ENCODE peak calls at places on chromosome 11, in ten cellular contexts. One of them, this sample, is unnamed.

GRCh38 chr11:95361180-95361579 is 130.2 kb upstream of the SESN3 start:
- DNase-seq in CD4-positive, CD25-positive, alpha-beta regulatory T cell: no peak
- DNase-seq in PC-9: no peak
- DNase-seq in cardiac muscle cell: no peak
- DNase-seq in ovary: no peak
- DNase-seq in HepG2: peak; percentile 19
- DNase-seq in upper lobe of left lung: no peak
- DNase-seq in SJSA1: no peak
- DNase-seq in heart right ventricle: no peak
- DNase-seq in prostate gland: no peak
- DNase-seq in this sample: no peak

GRCh38 chr11:772429-773390 is 4.6 kb downstream of the GATD1 start:
- DNase-seq in cardiac muscle cell: no peak
- DNase-seq in SJSA1: peak; percentile 25
- DNase-seq in CD4-positive, CD25-positive, alpha-beta regulatory T cell: no peak
- DNase-seq in ovary: peak; percentile 25
- DNase-seq in prostate gland: no peak
- DNase-seq in PC-9: no peak
- DNase-seq in upper lobe of left lung: peak; percentile 80
- DNase-seq in HepG2: no peak
- DNase-seq in heart right ventricle: no peak
- DNase-seq in this sample: peak; percentile 76

GRCh38 chr11:34585870-34586654 is 34.8 kb upstream of the EHF start:
- DNase-seq in prostate gland: peak; percentile 44
- DNase-seq in HepG2: peak; percentile 70
- DNase-seq in upper lobe of left lung: no peak
- DNase-seq in PC-9: no peak
- DNase-seq in CD4-positive, CD25-positive, alpha-beta regulatory T cell: peak; percentile 26
- DNase-seq in ovary: no peak
- DNase-seq in cardiac muscle cell: peak; percentile 85
- DNase-seq in SJSA1: no peak
- DNase-seq in heart right ventricle: no peak
- DNase-seq in this sample: no peak

GRCh38 chr11:128709402-128709801 is 15.5 kb downstream of the FLI1 start:
- DNase-seq in HepG2: peak; percentile 12
- DNase-seq in cardiac muscle cell: peak; percentile 99
- DNase-seq in ovary: no peak
- DNase-seq in upper lobe of left lung: no peak
- DNase-seq in heart right ventricle: peak; percentile 85
- DNase-seq in prostate gland: no peak
- DNase-seq in SJSA1: peak; percentile 76
- DNase-seq in PC-9: no peak
- DNase-seq in CD4-positive, CD25-positive, alpha-beta regulatory T cell: no peak
- DNase-seq in this sample: no peak

GRCh38 chr11:65045728-65046127 is 4.7 kb downstream of the SAC3D1 start:
- DNase-seq in CD4-positive, CD25-positive, alpha-beta regulatory T cell: no peak
- DNase-seq in heart right ventricle: no peak
- DNase-seq in cardiac muscle cell: no peak
- DNase-seq in HepG2: no peak
- DNase-seq in ovary: no peak
- DNase-seq in upper lobe of left lung: no peak
- DNase-seq in PC-9: no peak
- DNase-seq in SJSA1: no peak
- DNase-seq in prostate gland: no peak
- DNase-seq in this sample: no peak

GRCh38 chr11:70398834-70399680 is 728 bp downstream of the CTTN start:
- DNase-seq in SJSA1: no peak
- DNase-seq in heart right ventricle: no peak
- DNase-seq in ovary: no peak
- DNase-seq in HepG2: no peak
- DNase-seq in upper lobe of left lung: no peak
- DNase-seq in prostate gland: no peak
- DNase-seq in CD4-positive, CD25-positive, alpha-beta regulatory T cell: no peak
- DNase-seq in PC-9: no peak
- DNase-seq in cardiac muscle cell: no peak
- DNase-seq in this sample: no peak

GRCh38 chr11:76765863-76766350 is 17.2 kb upstream of the TSKU start:
- DNase-seq in ovary: no peak
- DNase-seq in HepG2: peak; percentile 43
- DNase-seq in cardiac muscle cell: no peak
- DNase-seq in heart right ventricle: no peak
- DNase-seq in PC-9: no peak
- DNase-seq in CD4-positive, CD25-positive, alpha-beta regulatory T cell: no peak
- DNase-seq in prostate gland: no peak
- DNase-seq in upper lobe of left lung: no peak
- DNase-seq in SJSA1: no peak
- DNase-seq in this sample: no peak

GRCh38 chr11:93525601-93526000 is 17.6 kb downstream of the SMCO4 start:
- DNase-seq in upper lobe of left lung: no peak
- DNase-seq in CD4-positive, CD25-positive, alpha-beta regulatory T cell: no peak
- DNase-seq in ovary: no peak
- DNase-seq in prostate gland: no peak
- DNase-seq in HepG2: no peak
- DNase-seq in SJSA1: no peak
- DNase-seq in cardiac muscle cell: peak; percentile 69
- DNase-seq in PC-9: no peak
- DNase-seq in heart right ventricle: no peak
- DNase-seq in this sample: no peak

GRCh38 chr11:76629133-76629852 is 41.3 kb downstream of the LRRC32 start:
- DNase-seq in SJSA1: no peak
- DNase-seq in HepG2: no peak
- DNase-seq in upper lobe of left lung: peak; percentile 30
- DNase-seq in PC-9: no peak
- DNase-seq in CD4-positive, CD25-positive, alpha-beta regulatory T cell: peak; percentile 77
- DNase-seq in heart right ventricle: peak; percentile 84
- DNase-seq in ovary: no peak
- DNase-seq in cardiac muscle cell: peak; percentile 94
- DNase-seq in prostate gland: no peak
- DNase-seq in this sample: peak; percentile 81

GRCh38 chr11:87779276-87780067 is 395.8 kb downstream of the RAB38 start:
- DNase-seq in SJSA1: no peak
- DNase-seq in ovary: no peak
- DNase-seq in PC-9: no peak
- DNase-seq in heart right ventricle: no peak
- DNase-seq in HepG2: no peak
- DNase-seq in prostate gland: no peak
- DNase-seq in upper lobe of left lung: no peak
- DNase-seq in CD4-positive, CD25-positive, alpha-beta regulatory T cell: no peak
- DNase-seq in cardiac muscle cell: no peak
- DNase-seq in this sample: no peak

GRCh38 chr11:110355011-110355744 is 58.8 kb upstream of the RDX start:
- DNase-seq in ovary: no peak
- DNase-seq in upper lobe of left lung: no peak
- DNase-seq in heart right ventricle: no peak
- DNase-seq in PC-9: no peak
- DNase-seq in prostate gland: no peak
- DNase-seq in HepG2: peak; percentile 35
- DNase-seq in CD4-positive, CD25-positive, alpha-beta regulatory T cell: no peak
- DNase-seq in cardiac muscle cell: no peak
- DNase-seq in SJSA1: no peak
- DNase-seq in this sample: no peak

GRCh38 chr11:110735431-110736157 is 23.4 kb upstream of the ARHGAP20 start:
- DNase-seq in PC-9: no peak
- DNase-seq in CD4-positive, CD25-positive, alpha-beta regulatory T cell: no peak
- DNase-seq in cardiac muscle cell: peak; percentile 21
- DNase-seq in upper lobe of left lung: no peak
- DNase-seq in SJSA1: no peak
- DNase-seq in heart right ventricle: no peak
- DNase-seq in prostate gland: no peak
- DNase-seq in ovary: no peak
- DNase-seq in HepG2: no peak
- DNase-seq in this sample: no peak

GRCh38 chr11:114064216-114064615 is 4.7 kb downstream of the ZBTB16 start:
- DNase-seq in cardiac muscle cell: no peak
- DNase-seq in prostate gland: no peak
- DNase-seq in heart right ventricle: no peak
- DNase-seq in upper lobe of left lung: peak; percentile 51
- DNase-seq in SJSA1: no peak
- DNase-seq in CD4-positive, CD25-positive, alpha-beta regulatory T cell: no peak
- DNase-seq in PC-9: no peak
- DNase-seq in HepG2: no peak
- DNase-seq in ovary: no peak
- DNase-seq in this sample: no peak

GRCh38 chr11:61694971-61695706 is 14.9 kb downstream of the DAGLA start:
- DNase-seq in prostate gland: peak; percentile 88
- DNase-seq in CD4-positive, CD25-positive, alpha-beta regulatory T cell: no peak
- DNase-seq in upper lobe of left lung: peak; percentile 56
- DNase-seq in PC-9: peak; percentile 81
- DNase-seq in SJSA1: no peak
- DNase-seq in ovary: no peak
- DNase-seq in cardiac muscle cell: no peak
- DNase-seq in HepG2: peak; percentile 44
- DNase-seq in heart right ventricle: peak; percentile 35
- DNase-seq in this sample: no peak

DNA sequence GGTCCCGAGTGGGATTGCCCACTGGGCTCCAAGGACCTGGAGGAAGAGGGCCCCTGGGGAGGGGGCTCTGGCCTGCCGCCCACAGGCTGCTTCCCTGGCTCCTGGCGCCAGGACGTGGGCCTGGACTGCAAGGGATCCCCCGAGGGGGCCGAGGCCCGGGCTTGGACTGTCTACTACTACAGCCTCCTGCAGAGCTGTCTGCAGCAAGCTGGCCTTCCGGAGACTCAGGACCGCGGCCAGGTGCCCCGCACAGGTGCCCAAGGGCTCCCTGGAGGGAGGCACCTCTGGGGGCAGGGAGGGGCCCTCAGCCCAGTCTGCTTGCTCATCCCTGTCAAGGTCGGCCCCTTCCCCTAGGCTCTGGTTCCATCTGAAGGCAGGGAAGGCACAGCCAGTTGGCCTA is 1.9 kb downstream of the CARNS1 start:
- DNase-seq in ovary: no peak
- DNase-seq in SJSA1: no peak
- DNase-seq in upper lobe of left lung: peak; percentile 83
- DNase-seq in PC-9: no peak
- DNase-seq in prostate gland: no peak
- DNase-seq in HepG2: no peak
- DNase-seq in CD4-positive, CD25-positive, alpha-beta regulatory T cell: no peak
- DNase-seq in cardiac muscle cell: no peak
- DNase-seq in heart right ventricle: no peak
- DNase-seq in this sample: no peak
- H3K4me1 ChIP-seq in ovary: peaks cover 6% of the 10 kb centered on the region
- H3K4me1 ChIP-seq in SJSA1: peaks cover 26% of the 10 kb centered on the region
- H3K4me1 ChIP-seq in upper lobe of left lung: peaks cover 47% of the 10 kb centered on the region
- H3K4me1 ChIP-seq in PC-9: peaks cover 8% of the 10 kb centered on the region
- H3K4me1 ChIP-seq in prostate gland: peaks cover 11% of the 10 kb centered on the region
- H3K4me1 ChIP-seq in HepG2: peaks cover 61% of the 10 kb centered on the region
- H3K4me1 ChIP-seq in CD4-positive, CD25-positive, alpha-beta regulatory T cell: peaks cover 84% of the 10 kb centered on the region
- H3K4me1 ChIP-seq in cardiac muscle cell: peaks cover 7% of the 10 kb centered on the region
- H3K4me1 ChIP-seq in heart right ventricle: peaks cover 61% of the 10 kb centered on the region
- H3K4me1 ChIP-seq in this sample: peaks cover 26% of the 10 kb centered on the region

GRCh38 chr11:62853279-62853965 is 14.0 kb upstream of the WDR74 start:
- DNase-seq in upper lobe of left lung: no peak
- DNase-seq in ovary: no peak
- DNase-seq in HepG2: no peak
- DNase-seq in SJSA1: no peak
- DNase-seq in PC-9: no peak
- DNase-seq in heart right ventricle: no peak
- DNase-seq in prostate gland: no peak
- DNase-seq in CD4-positive, CD25-positive, alpha-beta regulatory T cell: no peak
- DNase-seq in cardiac muscle cell: no peak
- DNase-seq in this sample: no peak
- H3K4me3 ChIP-seq in upper lobe of left lung: peak overlapping the region; percentile 89
- H3K4me3 ChIP-seq in ovary: no peak overlapping the region
- H3K4me3 ChIP-seq in HepG2: peak overlapping the region; percentile 94
- H3K4me3 ChIP-seq in SJSA1: peak overlapping the region; percentile 54
- H3K4me3 ChIP-seq in PC-9: peak overlapping the region; percentile 97
- H3K4me3 ChIP-seq in heart right ventricle: no peak overlapping the region
- H3K4me3 ChIP-seq in prostate gland: no peak overlapping the region
- H3K4me3 ChIP-seq in CD4-positive, CD25-positive, alpha-beta regulatory T cell: peak overlapping the region; percentile 95
- H3K4me3 ChIP-seq in cardiac muscle cell: peak overlapping the region; percentile 76
- H3K4me3 ChIP-seq in this sample: peak overlapping the region; percentile 89

GRCh38 chr11:86737752-86738151 is 62.6 kb upstream of the PRSS23 start:
- DNase-seq in cardiac muscle cell: peak; percentile 87
- DNase-seq in HepG2: no peak
- DNase-seq in upper lobe of left lung: no peak
- DNase-seq in heart right ventricle: no peak
- DNase-seq in SJSA1: no peak
- DNase-seq in ovary: no peak
- DNase-seq in PC-9: no peak
- DNase-seq in prostate gland: no peak
- DNase-seq in CD4-positive, CD25-positive, alpha-beta regulatory T cell: no peak
- DNase-seq in this sample: no peak

GRCh38 chr11:86737223-86737622 is 63.1 kb upstream of the PRSS23 start:
- DNase-seq in heart right ventricle: no peak
- DNase-seq in ovary: no peak
- DNase-seq in cardiac muscle cell: no peak
- DNase-seq in PC-9: no peak
- DNase-seq in CD4-positive, CD25-positive, alpha-beta regulatory T cell: no peak
- DNase-seq in HepG2: no peak
- DNase-seq in upper lobe of left lung: no peak
- DNase-seq in prostate gland: no peak
- DNase-seq in SJSA1: no peak
- DNase-seq in this sample: no peak

GRCh38 chr11:86740628-86741488 is 59.5 kb upstream of the PRSS23 start:
- DNase-seq in prostate gland: peak; percentile 46
- DNase-seq in heart right ventricle: peak; percentile 45
- DNase-seq in upper lobe of left lung: no peak
- DNase-seq in ovary: peak; percentile 43
- DNase-seq in cardiac muscle cell: peak; percentile 97
- DNase-seq in CD4-positive, CD25-positive, alpha-beta regulatory T cell: no peak
- DNase-seq in HepG2: peak; percentile 78
- DNase-seq in PC-9: peak; percentile 69
- DNase-seq in SJSA1: peak; percentile 81
- DNase-seq in this sample: no peak

GRCh38 chr11:86736303-86737143 is 63.8 kb upstream of the PRSS23 start:
- DNase-seq in heart right ventricle: no peak
- DNase-seq in cardiac muscle cell: no peak
- DNase-seq in ovary: no peak
- DNase-seq in HepG2: no peak
- DNase-seq in upper lobe of left lung: no peak
- DNase-seq in prostate gland: no peak
- DNase-seq in CD4-positive, CD25-positive, alpha-beta regulatory T cell: no peak
- DNase-seq in PC-9: no peak
- DNase-seq in SJSA1: no peak
- DNase-seq in this sample: no peak

DNA sequence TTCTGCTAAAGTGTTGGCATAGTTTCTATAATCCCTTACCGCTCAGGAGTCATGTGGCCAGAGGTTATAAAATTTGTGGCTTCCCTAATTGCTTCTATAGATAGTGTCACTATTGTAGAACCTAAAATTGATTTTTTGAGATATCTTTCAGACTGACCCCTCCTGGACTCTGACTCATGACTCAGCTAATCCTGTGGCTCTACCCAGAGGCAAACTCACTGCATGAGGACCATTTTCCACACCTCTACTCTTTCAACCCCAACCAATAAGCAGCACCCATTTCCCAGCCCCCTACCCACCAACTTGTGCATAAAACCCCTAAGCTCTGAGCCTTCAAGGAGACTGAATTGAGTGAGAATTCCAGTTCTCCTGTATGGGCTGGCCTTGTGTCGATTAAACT is 61.7 kb upstream of the PRSS23 start:
- DNase-seq in prostate gland: no peak
- DNase-seq in SJSA1: no peak
- DNase-seq in ovary: no peak
- DNase-seq in cardiac muscle cell: no peak
- DNase-seq in upper lobe of left lung: no peak
- DNase-seq in heart right ventricle: no peak
- DNase-seq in HepG2: no peak
- DNase-seq in CD4-positive, CD25-positive, alpha-beta regulatory T cell: no peak
- DNase-seq in PC-9: no peak
- DNase-seq in this sample: no peak
- H3K4me1 ChIP-seq in prostate gland: no peaks in the 10 kb centered on the region
- H3K4me1 ChIP-seq in SJSA1: peaks cover 90% of the 10 kb centered on the region
- H3K4me1 ChIP-seq in ovary: peaks cover 29% of the 10 kb centered on the region
- H3K4me1 ChIP-seq in cardiac muscle cell: peaks cover 12% of the 10 kb centered on the region
- H3K4me1 ChIP-seq in upper lobe of left lung: peaks cover 52% of the 10 kb centered on the region
- H3K4me1 ChIP-seq in heart right ventricle: peaks cover 50% of the 10 kb centered on the region
- H3K4me1 ChIP-seq in HepG2: peaks cover 48% of the 10 kb centered on the region
- H3K4me1 ChIP-seq in CD4-positive, CD25-positive, alpha-beta regulatory T cell: no peaks in the 10 kb centered on the region
- H3K4me1 ChIP-seq in PC-9: peaks cover 97% of the 10 kb centered on the region
- H3K4me1 ChIP-seq in this sample: peaks cover 24% of the 10 kb centered on the region

GRCh38 chr11:111870887-111871692 is at the start of gene ALG9:
- DNase-seq in PC-9: peak; percentile 80
- DNase-seq in prostate gland: peak; percentile 71
- DNase-seq in HepG2: peak; percentile 71
- DNase-seq in heart right ventricle: peak; percentile 90
- DNase-seq in SJSA1: peak; percentile 69
- DNase-seq in upper lobe of left lung: peak; percentile 95
- DNase-seq in CD4-positive, CD25-positive, alpha-beta regulatory T cell: peak; percentile 89
- DNase-seq in ovary: peak; percentile 89
- DNase-seq in cardiac muscle cell: peak; percentile 89
- DNase-seq in this sample: peak; percentile 90
- H3K4me3 ChIP-seq in PC-9: peak within 1 kb of the TSS; percentile 99
- H3K4me3 ChIP-seq in prostate gland: peak within 1 kb of the TSS; percentile 53
- H3K4me3 ChIP-seq in HepG2: peak within 1 kb of the TSS; percentile 94
- H3K4me3 ChIP-seq in heart right ventricle: peak within 1 kb of the TSS; percentile 98
- H3K4me3 ChIP-seq in SJSA1: peak within 1 kb of the TSS; percentile 91
- H3K4me3 ChIP-seq in upper lobe of left lung: peak within 1 kb of the TSS; percentile 98
- H3K4me3 ChIP-seq in CD4-positive, CD25-positive, alpha-beta regulatory T cell: peak within 1 kb of the TSS; percentile 87
- H3K4me3 ChIP-seq in ovary: peak within 1 kb of the TSS; percentile 94
- H3K4me3 ChIP-seq in cardiac muscle cell: peak within 1 kb of the TSS; percentile 80
- H3K4me3 ChIP-seq in this sample: peak within 1 kb of the TSS; percentile 79

This sample was measured in kidney.